ENCODE peak calls at places on chromosome 18, in seven cellular contexts. One of them, this sample, is unnamed.

GRCh38 chr18:13264986-13265900 is 46.7 kb downstream of the LDLRAD4 start:
- DNase-seq in mesenchymal stem cell: no peak
- DNase-seq in mesendoderm: no peak
- DNase-seq in H9: no peak
- DNase-seq in IMR-90: no peak
- DNase-seq in H1: no peak
- DNase-seq in neuronal stem cell: no peak
- DNase-seq in this sample: no peak

GRCh38 chr18:47407736-47408135 is 156.3 kb upstream of the SKOR2 start:
- DNase-seq in mesenchymal stem cell: no peak
- DNase-seq in mesendoderm: no peak
- DNase-seq in H9: no peak
- DNase-seq in IMR-90: no peak
- DNase-seq in H1: no peak
- DNase-seq in neuronal stem cell: no peak
- DNase-seq in this sample: no peak

GRCh38 chr18:31303771-31304170 is 14.2 kb upstream of the DSG1 start:
- DNase-seq in mesenchymal stem cell: no peak
- DNase-seq in mesendoderm: no peak
- DNase-seq in H9: no peak
- DNase-seq in IMR-90: peak; percentile 0
- DNase-seq in H1: no peak
- DNase-seq in neuronal stem cell: no peak
- DNase-seq in this sample: peak; percentile 85

GRCh38 chr18:12639990-12640880 is 17.7 kb downstream of the SPIRE1 start:
- DNase-seq in mesenchymal stem cell: peak; percentile 92
- DNase-seq in mesendoderm: peak; percentile 43
- DNase-seq in H9: no peak
- DNase-seq in IMR-90: peak; percentile 87
- DNase-seq in H1: no peak
- DNase-seq in neuronal stem cell: no peak
- DNase-seq in this sample: peak; percentile 14

GRCh38 chr18:59715445-59715844 is 18.2 kb upstream of the CCBE1 start:
- DNase-seq in mesenchymal stem cell: peak; percentile 24
- DNase-seq in mesendoderm: no peak
- DNase-seq in H9: no peak
- DNase-seq in IMR-90: peak; percentile 54
- DNase-seq in H1: no peak
- DNase-seq in neuronal stem cell: no peak
- DNase-seq in this sample: no peak

GRCh38 chr18:79612291-79613108 is 67.1 kb upstream of the CTDP1 start:
- DNase-seq in mesenchymal stem cell: no peak
- DNase-seq in mesendoderm: no peak
- DNase-seq in H9: no peak
- DNase-seq in IMR-90: no peak
- DNase-seq in H1: no peak
- DNase-seq in neuronal stem cell: no peak
- DNase-seq in this sample: no peak

GRCh38 chr18:36392163-36392887 is 94.8 kb downstream of the FHOD3 start:
- DNase-seq in mesenchymal stem cell: no peak
- DNase-seq in mesendoderm: no peak
- DNase-seq in H9: no peak
- DNase-seq in IMR-90: peak; percentile 48
- DNase-seq in H1: no peak
- DNase-seq in neuronal stem cell: no peak
- DNase-seq in this sample: no peak

GRCh38 chr18:79566841-79567370 is 112.7 kb upstream of the CTDP1 start:
- DNase-seq in mesenchymal stem cell: no peak
- DNase-seq in mesendoderm: peak; percentile 89
- DNase-seq in H9: no peak
- DNase-seq in IMR-90: no peak
- DNase-seq in H1: no peak
- DNase-seq in neuronal stem cell: no peak
- DNase-seq in this sample: no peak

GRCh38 chr18:12079504-12080237 is 14.0 kb upstream of the ANKRD62 start:
- DNase-seq in mesenchymal stem cell: no peak
- DNase-seq in mesendoderm: no peak
- DNase-seq in H9: no peak
- DNase-seq in IMR-90: peak; percentile 30
- DNase-seq in H1: no peak
- DNase-seq in neuronal stem cell: no peak
- DNase-seq in this sample: no peak

GRCh38 chr18:57581301-57581934 is 5.1 kb downstream of the FECH start:
- DNase-seq in mesenchymal stem cell: no peak
- DNase-seq in mesendoderm: peak; percentile 46
- DNase-seq in H9: no peak
- DNase-seq in IMR-90: no peak
- DNase-seq in H1: no peak
- DNase-seq in neuronal stem cell: no peak
- DNase-seq in this sample: no peak

GRCh38 chr18:8140841-8141501 is 468.3 kb upstream of the RAB12 start:
- DNase-seq in mesenchymal stem cell: peak; percentile 82
- DNase-seq in mesendoderm: peak; percentile 44
- DNase-seq in H9: no peak
- DNase-seq in IMR-90: peak; percentile 82
- DNase-seq in H1: no peak
- DNase-seq in neuronal stem cell: no peak
- DNase-seq in this sample: peak; percentile 49

GRCh38 chr18:26487437-26487836 is 60.9 kb downstream of the KCTD1 start:
- DNase-seq in mesenchymal stem cell: no peak
- DNase-seq in mesendoderm: no peak
- DNase-seq in H9: no peak
- DNase-seq in IMR-90: no peak
- DNase-seq in H1: no peak
- DNase-seq in neuronal stem cell: no peak
- DNase-seq in this sample: peak; percentile 53

GRCh38 chr18:24368749-24369148 is 28.9 kb downstream of the OSBPL1A start:
- DNase-seq in mesenchymal stem cell: no peak
- DNase-seq in mesendoderm: peak; percentile 41
- DNase-seq in H9: no peak
- DNase-seq in IMR-90: peak; percentile 20
- DNase-seq in H1: no peak
- DNase-seq in neuronal stem cell: no peak
- DNase-seq in this sample: no peak

GRCh38 chr18:21315741-21316187 is 73.7 kb downstream of the GREB1L start:
- DNase-seq in mesenchymal stem cell: no peak
- DNase-seq in mesendoderm: peak; percentile 89
- DNase-seq in H9: peak; percentile 73
- DNase-seq in IMR-90: no peak
- DNase-seq in H1: peak; percentile 25
- DNase-seq in neuronal stem cell: no peak
- DNase-seq in this sample: peak; percentile 99

DNA sequence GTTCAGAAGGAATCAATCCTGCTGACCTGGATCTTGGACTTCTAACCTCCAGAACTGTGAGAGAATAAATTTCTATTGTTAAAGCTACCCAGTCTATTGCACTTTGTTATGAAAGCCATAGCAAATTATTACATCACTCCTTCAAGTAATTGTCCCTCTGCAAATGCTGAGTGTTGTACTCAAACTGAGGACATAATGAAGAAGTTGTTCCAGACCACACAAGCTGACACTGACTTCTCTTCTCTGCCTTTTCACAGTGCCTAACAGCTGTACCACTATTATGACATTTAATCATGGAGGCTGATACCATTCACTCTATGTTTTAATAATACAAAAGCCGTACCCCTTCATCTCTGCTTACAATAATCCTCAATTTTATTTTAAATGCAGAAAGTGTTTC is 424.1 kb upstream of the PIK3C3 start:
- DNase-seq in mesenchymal stem cell: no peak
- DNase-seq in mesendoderm: no peak
- DNase-seq in H9: no peak
- DNase-seq in IMR-90: no peak
- DNase-seq in H1: no peak
- DNase-seq in neuronal stem cell: no peak
- DNase-seq in this sample: no peak
- H2BK5ac ChIP-seq in mesenchymal stem cell: no peak overlapping the region
- H2BK5ac ChIP-seq in mesendoderm: no peak overlapping the region
- H2BK5ac ChIP-seq in H9: no peak overlapping the region
- H2BK5ac ChIP-seq in IMR-90: no peak overlapping the region
- H2BK5ac ChIP-seq in H1: no peak overlapping the region
- H2BK5ac ChIP-seq in neuronal stem cell: no peak overlapping the region
- H2BK5ac ChIP-seq in this sample: no peak overlapping the region

GRCh38 chr18:54949588-54949987 is 9.7 kb downstream of the CCDC68 start:
- DNase-seq in mesenchymal stem cell: no peak
- DNase-seq in mesendoderm: no peak
- DNase-seq in H9: no peak
- DNase-seq in IMR-90: no peak
- DNase-seq in H1: no peak
- DNase-seq in neuronal stem cell: no peak
- DNase-seq in this sample: no peak
- H3K4ac ChIP-seq in mesenchymal stem cell: peak overlapping the region; percentile 5
- H3K4ac ChIP-seq in mesendoderm: no peak overlapping the region
- H3K4ac ChIP-seq in H9: no peak overlapping the region
- H3K4ac ChIP-seq in IMR-90: peak overlapping the region; percentile 37
- H3K4ac ChIP-seq in H1: no peak overlapping the region
- H3K4ac ChIP-seq in neuronal stem cell: no peak overlapping the region
- H3K4ac ChIP-seq in this sample: no peak overlapping the region

DNA sequence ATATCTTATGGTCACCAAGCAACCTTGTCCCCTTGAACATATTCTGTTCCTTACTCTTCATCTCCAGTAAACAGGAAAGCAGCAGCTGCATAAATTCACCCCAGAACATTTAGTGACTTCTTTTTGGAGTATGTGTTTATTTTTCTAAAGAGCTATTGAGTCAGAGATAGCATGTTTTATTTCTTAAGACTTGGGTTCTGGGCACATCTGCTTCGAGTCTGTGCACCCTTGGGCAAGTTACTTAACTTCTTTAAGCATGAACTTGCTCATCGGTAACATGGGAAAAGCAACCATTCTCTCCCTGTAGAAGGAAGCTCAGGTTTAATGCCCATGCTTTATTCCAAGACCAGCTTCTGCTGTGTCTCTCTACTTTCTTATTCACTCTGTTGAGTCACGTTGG is 309.3 kb upstream of the MEX3C start:
- DNase-seq in mesenchymal stem cell: peak; percentile 55
- DNase-seq in mesendoderm: no peak
- DNase-seq in H9: no peak
- DNase-seq in IMR-90: no peak
- DNase-seq in H1: no peak
- DNase-seq in neuronal stem cell: no peak
- DNase-seq in this sample: no peak
- H2BK5ac ChIP-seq in mesenchymal stem cell: no peak overlapping the region
- H2BK5ac ChIP-seq in mesendoderm: no peak overlapping the region
- H2BK5ac ChIP-seq in H9: no peak overlapping the region
- H2BK5ac ChIP-seq in IMR-90: no peak overlapping the region
- H2BK5ac ChIP-seq in H1: no peak overlapping the region
- H2BK5ac ChIP-seq in neuronal stem cell: no peak overlapping the region
- H2BK5ac ChIP-seq in this sample: no peak overlapping the region

GRCh38 chr18:64233855-64234254 is 85.0 kb upstream of the LINC00305 start:
- DNase-seq in mesenchymal stem cell: no peak
- DNase-seq in mesendoderm: no peak
- DNase-seq in H9: no peak
- DNase-seq in IMR-90: no peak
- DNase-seq in H1: no peak
- DNase-seq in neuronal stem cell: no peak
- DNase-seq in this sample: no peak
- H3K4ac ChIP-seq in mesenchymal stem cell: no peak overlapping the region
- H3K4ac ChIP-seq in mesendoderm: no peak overlapping the region
- H3K4ac ChIP-seq in H9: no peak overlapping the region
- H3K4ac ChIP-seq in IMR-90: no peak overlapping the region
- H3K4ac ChIP-seq in H1: no peak overlapping the region
- H3K4ac ChIP-seq in neuronal stem cell: no peak overlapping the region
- H3K4ac ChIP-seq in this sample: no peak overlapping the region

GRCh38 chr18:9334351-9335254 is at the start of gene TWSG1:
- DNase-seq in mesenchymal stem cell: peak; percentile 95
- DNase-seq in mesendoderm: peak; percentile 96
- DNase-seq in H9: peak; percentile 96
- DNase-seq in IMR-90: peak; percentile 93
- DNase-seq in H1: peak; percentile 84
- DNase-seq in neuronal stem cell: peak; percentile 92
- DNase-seq in this sample: peak; percentile 87
- H2BK5ac ChIP-seq in mesenchymal stem cell: peak within 1 kb of the TSS; percentile 94
- H2BK5ac ChIP-seq in mesendoderm: no peak within 1 kb of the TSS
- H2BK5ac ChIP-seq in H9: no peak within 1 kb of the TSS
- H2BK5ac ChIP-seq in IMR-90: peak within 1 kb of the TSS; percentile 92
- H2BK5ac ChIP-seq in H1: no peak within 1 kb of the TSS
- H2BK5ac ChIP-seq in neuronal stem cell: no peak within 1 kb of the TSS
- H2BK5ac ChIP-seq in this sample: peak within 1 kb of the TSS; percentile 58

This sample was measured in trophoblast cell.